ENCODE peak calls at places on chromosomes 6 and 20, in six cellular contexts. O is lung; Y is mucosa of descending colon; Z is naive thymus-derived CD4-positive, alpha-beta T cell; F is body of pancreas; S is adrenal gland. Q is an unnamed sample.

GRCh38 chr6:46170357-46171289 is at the start of gene ENPP5:
- DNase-seq in Z (peak; percentile 69), Y (peak; percentile 94), F (peak; percentile 94), O (peak; percentile 94), S (peak; percentile 73), Q (peak; percentile 19)

GRCh38 chr20:44861547-44862006 is 23.9 kb upstream of the YWHAB start:
- DNase-seq in O (no peak), F (no peak), Y (no peak), Z (no peak), S (peak; percentile 21), Q (no peak)

GRCh38 chr6:125175459-125175858 is 21.9 kb downstream of the TPD52L1 start:
- DNase-seq in S (no peak), Z (no peak), F (no peak), O (no peak), Y (no peak), Q (no peak)

GRCh38 chr20:40869416-40870147 is 159.0 kb upstream of the TOP1 start:
- DNase-seq in Z (no peak), S (no peak), O (no peak), Y (no peak), F (no peak), Q (no peak)

GRCh38 chr6:72716916-72717315 is 95.1 kb downstream of the KCNQ5 start:
- DNase-seq in O (no peak), F (no peak), Y (no peak), Z (no peak), S (no peak), Q (no peak)

GRCh38 chr20:23150304-23151007 is 64.3 kb upstream of the CD93 start:
- DNase-seq in S (no peak), Y (no peak), Z (no peak), O (no peak), F (no peak), Q (no peak)

GRCh38 chr20:43138061-43138860 is 51.4 kb downstream of the PTPRT start:
- DNase-seq in Z (no peak), O (no peak), F (no peak), S (no peak), Y (no peak), Q (no peak)

GRCh38 chr6:35892482-35892881 is 28.4 kb downstream of the SRPK1 start:
- DNase-seq in O (no peak), Z (no peak), S (no peak), Y (no peak), F (no peak), Q (no peak)

GRCh38 chr20:31260326-31260932 is 3.0 kb downstream of the DEFB115 start:
- DNase-seq in O (no peak), Y (no peak), S (no peak), F (no peak), Z (no peak), Q (no peak)

GRCh38 chr6:127439718-127440117 is 19.5 kb downstream of the KIAA0408 start:
- DNase-seq in Y (no peak), F (no peak), S (no peak), O (no peak), Z (no peak), Q (no peak)

GRCh38 chr6:21064716-21065340 is 528.7 kb upstream of the SOX4 start:
- DNase-seq in Z (no peak), F (no peak), O (no peak), Y (no peak), S (no peak), Q (no peak)

GRCh38 chr6:21071783-21072468 is 521.6 kb upstream of the SOX4 start:
- DNase-seq in O (no peak), Z (no peak), F (no peak), Y (no peak), S (no peak), Q (no peak)

GRCh38 chr6:21061892-21062291 is 527.6 kb downstream of the CDKAL1 start:
- DNase-seq in F (no peak), O (no peak), S (no peak), Z (no peak), Y (no peak), Q (no peak)

GRCh38 chr6:21070620-21071019 is 522.9 kb upstream of the SOX4 start:
- DNase-seq in O (no peak), F (no peak), Y (no peak), S (no peak), Z (no peak), Q (no peak)

DNA sequence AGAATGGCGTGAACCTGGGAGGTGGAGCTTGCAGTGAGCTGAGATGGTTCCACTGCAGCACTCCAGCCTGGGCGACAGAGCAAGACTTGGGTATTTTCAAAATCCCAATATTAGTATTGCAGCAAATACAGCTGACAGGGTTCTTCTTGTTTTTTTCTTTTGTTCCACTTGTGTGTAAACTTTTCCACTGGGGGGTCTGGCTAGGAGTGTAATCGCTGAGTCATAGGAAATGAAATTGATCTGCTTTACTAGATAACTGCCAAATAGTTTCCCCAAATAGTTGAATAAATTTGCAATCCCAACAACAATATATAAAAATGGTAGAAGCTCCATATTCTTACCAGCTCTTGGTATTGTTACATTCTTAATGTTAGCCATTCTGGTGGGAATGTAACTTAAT is 526.0 kb upstream of the SOX4 start:
- DNase-seq in S (no peak), O (no peak), Y (no peak), F (no peak), Z (no peak), Q (no peak)
- H3K9me3 ChIP-seq in S (no peaks in the 10 kb centered on the region), O (no peaks in the 10 kb centered on the region), Y (no peaks in the 10 kb centered on the region), F (no peaks in the 10 kb centered on the region), Z (no peaks in the 10 kb centered on the region), Q (no peaks in the 10 kb centered on the region)

GRCh38 chr6:34657307-34657978 is 39.1 kb downstream of the ILRUN start:
- DNase-seq in Y (peak; percentile 75), O (peak; percentile 53), S (peak; percentile 50), Z (peak; percentile 26), F (peak; percentile 63), Q (peak; percentile 68)
- H3K4me1 ChIP-seq in Y (peaks cover 27% of the 10 kb centered on the region), O (peaks cover 35% of the 10 kb centered on the region), S (peaks cover 37% of the 10 kb centered on the region), Z (peaks cover 17% of the 10 kb centered on the region), F (peaks cover 45% of the 10 kb centered on the region), Q (peaks cover 53% of the 10 kb centered on the region)

DNA sequence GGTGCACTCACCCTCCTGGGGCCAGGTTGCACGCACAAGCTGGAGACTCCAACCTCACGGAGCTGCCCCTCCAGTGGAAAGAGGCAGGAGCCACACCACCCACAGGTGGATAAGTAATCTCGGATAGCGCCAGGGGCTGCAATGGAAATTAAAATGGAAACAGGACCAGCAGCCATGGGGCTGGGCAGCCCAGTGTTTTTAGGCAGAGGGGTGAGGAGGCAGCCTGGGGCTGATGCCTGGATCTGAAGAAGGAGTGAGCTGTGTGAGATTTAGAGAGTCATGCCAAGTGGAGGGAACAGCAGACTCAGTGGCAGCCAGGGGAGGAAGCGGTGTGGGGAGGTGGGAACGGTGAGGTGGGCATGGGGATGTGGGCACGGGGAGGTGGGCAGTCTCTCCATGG is 275.6 kb downstream of the SMOC2 start:
- DNase-seq in S (no peak), Z (no peak), Y (no peak), F (no peak), O (no peak), Q (no peak)
- H3K9me3 ChIP-seq in S (no peaks in the 10 kb centered on the region), Z (no peaks in the 10 kb centered on the region), Y (no peaks in the 10 kb centered on the region), F (no peaks in the 10 kb centered on the region), O (peaks cover 14% of the 10 kb centered on the region), Q (no peaks in the 10 kb centered on the region)

GRCh38 chr6:131950767-131951575 is at the start of gene CCN2:
- DNase-seq in F (peak; percentile 75), Y (peak; percentile 74), O (peak; percentile 90), S (peak; percentile 52), Z (no peak), Q (no peak)
- H3K4me1 ChIP-seq in F (peaks cover 24% of the 10 kb centered on the region), Y (peaks cover 27% of the 10 kb centered on the region), O (peaks cover 5% of the 10 kb centered on the region), S (peaks cover 5% of the 10 kb centered on the region), Z (no peaks in the 10 kb centered on the region), Q (peaks cover 5% of the 10 kb centered on the region)

GRCh38 chr20:63536997-63537524 is at the start of gene PTK6:
- DNase-seq in F (no peak), S (no peak), Y (peak; percentile 88), O (peak; percentile 75), Z (no peak), Q (no peak)

GRCh38 chr20:63539441-63540370 is 2.5 kb upstream of the PTK6 start:
- DNase-seq in F (no peak), S (no peak), Y (no peak), Z (no peak), O (no peak), Q (no peak)

GRCh38 chr20:63539092-63539430 is 1.9 kb upstream of the PTK6 start:
- DNase-seq in F (no peak), Y (no peak), O (no peak), S (no peak), Z (no peak), Q (no peak)

GRCh38 chr20:63537525-63538203 is 488 bp upstream of the PTK6 start:
- DNase-seq in Z (peak; percentile 90), O (peak; percentile 97), Y (peak; percentile 96), F (peak; percentile 91), S (peak; percentile 84), Q (peak; percentile 92)

DNA sequence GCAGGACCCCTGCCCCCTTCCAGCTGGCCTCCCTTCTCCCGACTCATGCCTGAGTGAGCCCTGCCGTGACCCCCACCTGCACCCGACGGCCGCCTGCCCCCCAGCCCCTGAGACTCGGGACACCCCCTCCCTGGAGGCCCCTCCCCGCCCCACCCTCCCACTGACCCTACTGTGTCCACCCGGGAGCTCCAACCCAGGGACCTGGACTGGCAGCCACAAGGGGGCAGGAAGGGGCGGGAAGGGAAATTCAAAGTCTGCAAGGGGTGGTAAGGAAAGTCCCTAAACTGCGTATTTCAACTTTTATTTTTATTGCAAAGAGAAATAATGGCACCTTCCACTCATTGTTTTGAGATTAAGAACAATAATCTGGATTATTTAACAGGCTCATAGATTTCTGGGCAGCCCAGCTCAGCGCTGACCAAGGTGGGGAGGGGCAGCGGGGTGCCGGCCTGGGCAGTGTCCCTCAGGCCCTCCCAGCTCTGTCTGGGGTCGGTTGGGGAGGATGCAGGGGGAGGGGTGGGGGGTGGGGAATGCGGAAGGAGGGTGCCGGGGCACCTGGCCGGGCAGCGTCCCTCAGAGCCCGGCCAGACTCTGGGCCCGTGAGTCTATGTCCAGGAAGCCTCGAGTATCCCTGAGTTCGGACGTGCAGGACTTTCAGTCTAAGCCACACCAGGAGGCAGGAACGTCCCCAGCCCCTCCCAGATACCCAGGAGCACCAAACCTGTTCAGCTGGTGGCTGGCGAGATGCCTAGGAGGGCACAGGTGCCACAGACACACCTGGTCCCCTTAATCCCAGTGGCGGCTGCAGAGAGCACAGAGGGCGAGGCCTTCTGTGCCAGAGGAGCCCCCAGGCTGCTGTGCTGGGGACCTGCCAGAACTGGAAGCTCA is 1.3 kb upstream of the PTK6 start:
- DNase-seq in F (peak; percentile 88), O (peak; percentile 81), S (no peak), Y (peak; percentile 94), Z (peak; percentile 73), Q (peak; percentile 41)
- H3K9me3 ChIP-seq in F (no peaks in the 10 kb centered on the region), O (no peaks in the 10 kb centered on the region), S (no peaks in the 10 kb centered on the region), Y (no peaks in the 10 kb centered on the region), Z (no peaks in the 10 kb centered on the region), Q (no peaks in the 10 kb centered on the region)

GRCh38 chr20:53078761-53079482 is 106.8 kb downstream of the TSHZ2 start:
- DNase-seq in F (no peak), Z (no peak), S (no peak), Y (no peak), O (no peak), Q (no peak)
- H3K4me1 ChIP-seq in F (peaks cover 36% of the 10 kb centered on the region), Z (no peaks in the 10 kb centered on the region), S (peaks cover 65% of the 10 kb centered on the region), Y (no peaks in the 10 kb centered on the region), O (peaks cover 12% of the 10 kb centered on the region), Q (peaks cover 11% of the 10 kb centered on the region)